ENCODE peak calls at places on chromosome 21, in four cellular contexts. One of them, this sample, is unnamed.
A peak's percentile ranks its signal among the peaks of the same experiment; 100 is the strongest.

GRCh38 chr21:16002872-16003466 is 273.2 kb downstream of the USP25 start:
- DNase-seq in stimulated activated CD4-positive, alpha-beta T cell treated with anti-CD3 and anti-CD28 coated beads, Interleukin-15, amount 100 ng/mL, for 24 hours: no peak
- DNase-seq in mucosa of descending colon: no peak
- DNase-seq in fibroblast of lung: peak; percentile 36
- DNase-seq in this sample: no peak

GRCh38 chr21:15682182-15682895 is 47.4 kb upstream of the USP25 start:
- DNase-seq in stimulated activated CD4-positive, alpha-beta T cell treated with anti-CD3 and anti-CD28 coated beads, Interleukin-15, amount 100 ng/mL, for 24 hours: no peak
- DNase-seq in mucosa of descending colon: no peak
- DNase-seq in fibroblast of lung: peak; percentile 43
- DNase-seq in this sample: no peak

GRCh38 chr21:20720623-20721022 is 277.6 kb upstream of the NCAM2 start:
- DNase-seq in stimulated activated CD4-positive, alpha-beta T cell treated with anti-CD3 and anti-CD28 coated beads, Interleukin-15, amount 100 ng/mL, for 24 hours: no peak
- DNase-seq in mucosa of descending colon: no peak
- DNase-seq in fibroblast of lung: peak; percentile 33
- DNase-seq in this sample: no peak

GRCh38 chr21:40846566-40847411 is at the start of gene DSCAM:
- DNase-seq in stimulated activated CD4-positive, alpha-beta T cell treated with anti-CD3 and anti-CD28 coated beads, Interleukin-15, amount 100 ng/mL, for 24 hours: no peak
- DNase-seq in mucosa of descending colon: no peak
- DNase-seq in fibroblast of lung: peak; percentile 38
- DNase-seq in this sample: no peak

GRCh38 chr21:38367646-38368045 is 110.9 kb downstream of the KCNJ15 start:
- DNase-seq in stimulated activated CD4-positive, alpha-beta T cell treated with anti-CD3 and anti-CD28 coated beads, Interleukin-15, amount 100 ng/mL, for 24 hours: no peak
- DNase-seq in mucosa of descending colon: no peak
- DNase-seq in fibroblast of lung: no peak
- DNase-seq in this sample: no peak

GRCh38 chr21:35324372-35325220 is 275.5 kb upstream of the RUNX1 start:
- DNase-seq in stimulated activated CD4-positive, alpha-beta T cell treated with anti-CD3 and anti-CD28 coated beads, Interleukin-15, amount 100 ng/mL, for 24 hours: no peak
- DNase-seq in mucosa of descending colon: no peak
- DNase-seq in fibroblast of lung: peak; percentile 88
- DNase-seq in this sample: no peak

GRCh38 chr21:15732996-15733329 is 3.2 kb downstream of the USP25 start:
- DNase-seq in stimulated activated CD4-positive, alpha-beta T cell treated with anti-CD3 and anti-CD28 coated beads, Interleukin-15, amount 100 ng/mL, for 24 hours: no peak
- DNase-seq in mucosa of descending colon: no peak
- DNase-seq in fibroblast of lung: no peak
- DNase-seq in this sample: no peak

GRCh38 chr21:43835061-43835460 is 30.0 kb upstream of the AGPAT3 start:
- DNase-seq in stimulated activated CD4-positive, alpha-beta T cell treated with anti-CD3 and anti-CD28 coated beads, Interleukin-15, amount 100 ng/mL, for 24 hours: no peak
- DNase-seq in mucosa of descending colon: no peak
- DNase-seq in fibroblast of lung: no peak
- DNase-seq in this sample: no peak

GRCh38 chr21:38984982-38985422 is 179.3 kb downstream of the ETS2 start:
- DNase-seq in stimulated activated CD4-positive, alpha-beta T cell treated with anti-CD3 and anti-CD28 coated beads, Interleukin-15, amount 100 ng/mL, for 24 hours: no peak
- DNase-seq in mucosa of descending colon: no peak
- DNase-seq in fibroblast of lung: peak; percentile 92
- DNase-seq in this sample: no peak

GRCh38 chr21:42652527-42653491 is 612 bp upstream of the PDE9A start:
- DNase-seq in stimulated activated CD4-positive, alpha-beta T cell treated with anti-CD3 and anti-CD28 coated beads, Interleukin-15, amount 100 ng/mL, for 24 hours: no peak
- DNase-seq in mucosa of descending colon: peak; percentile 74
- DNase-seq in fibroblast of lung: peak; percentile 27
- DNase-seq in this sample: peak; percentile 59

GRCh38 chr21:41965045-41965444 is 11.2 kb upstream of the C2CD2 start:
- DNase-seq in stimulated activated CD4-positive, alpha-beta T cell treated with anti-CD3 and anti-CD28 coated beads, Interleukin-15, amount 100 ng/mL, for 24 hours: no peak
- DNase-seq in mucosa of descending colon: no peak
- DNase-seq in fibroblast of lung: no peak
- DNase-seq in this sample: peak; percentile 8

GRCh38 chr21:43191521-43191920 is 22.7 kb downstream of the CRYAA start:
- DNase-seq in stimulated activated CD4-positive, alpha-beta T cell treated with anti-CD3 and anti-CD28 coated beads, Interleukin-15, amount 100 ng/mL, for 24 hours: no peak
- DNase-seq in mucosa of descending colon: peak; percentile 18
- DNase-seq in fibroblast of lung: no peak
- DNase-seq in this sample: peak; percentile 33

GRCh38 chr21:29306920-29307319 is 8.2 kb downstream of the BACH1 start:
- DNase-seq in stimulated activated CD4-positive, alpha-beta T cell treated with anti-CD3 and anti-CD28 coated beads, Interleukin-15, amount 100 ng/mL, for 24 hours: no peak
- DNase-seq in mucosa of descending colon: no peak
- DNase-seq in fibroblast of lung: no peak
- DNase-seq in this sample: no peak